ENCODE peak calls at places on chromosomes 1 and 21, in nine cellular contexts. One of them, this sample, is unnamed.

GRCh38 chr1:184854456-184855180 is 100.0 kb upstream of the EDEM3 start:
- DNase-seq in GM12878: no peak
- DNase-seq in breast epithelium: no peak
- DNase-seq in transverse colon: no peak
- DNase-seq in HCT116: no peak
- DNase-seq in spleen: no peak
- DNase-seq in stomach: no peak
- DNase-seq in prostate gland: no peak
- DNase-seq in K562: no peak
- DNase-seq in this sample: peak

GRCh38 chr21:34276711-34277425 is 86.9 kb upstream of the KCNE2 start:
- DNase-seq in GM12878: peak
- DNase-seq in breast epithelium: no peak
- DNase-seq in transverse colon: no peak
- DNase-seq in HCT116: no peak
- DNase-seq in spleen: no peak
- DNase-seq in stomach: no peak
- DNase-seq in prostate gland: no peak
- DNase-seq in K562: no peak
- DNase-seq in this sample: no peak

GRCh38 chr1:154502066-154502741 is at the start of the genes SHE and TDRD10:
- DNase-seq in GM12878: no peak
- DNase-seq in breast epithelium: no peak
- DNase-seq in transverse colon: peak
- DNase-seq in HCT116: no peak
- DNase-seq in spleen: peak
- DNase-seq in stomach: no peak
- DNase-seq in prostate gland: no peak
- DNase-seq in K562: no peak
- DNase-seq in this sample: no peak

GRCh38 chr1:156401681-156402081 is 32.7 kb downstream of the RHBG start:
- DNase-seq in GM12878: no peak
- DNase-seq in breast epithelium: no peak
- DNase-seq in transverse colon: no peak
- DNase-seq in HCT116: no peak
- DNase-seq in spleen: no peak
- DNase-seq in stomach: no peak
- DNase-seq in prostate gland: no peak
- DNase-seq in K562: no peak
- DNase-seq in this sample: no peak

GRCh38 chr1:26789953-26790352 is 2.2 kb downstream of the PIGV start:
- DNase-seq in GM12878: no peak
- DNase-seq in breast epithelium: no peak
- DNase-seq in transverse colon: no peak
- DNase-seq in HCT116: no peak
- DNase-seq in spleen: no peak
- DNase-seq in stomach: no peak
- DNase-seq in prostate gland: no peak
- DNase-seq in K562: no peak
- DNase-seq in this sample: no peak

GRCh38 chr1:77906146-77906545 is 17.7 kb downstream of the NEXN start:
- DNase-seq in GM12878: no peak
- DNase-seq in breast epithelium: no peak
- DNase-seq in transverse colon: no peak
- DNase-seq in HCT116: no peak
- DNase-seq in spleen: no peak
- DNase-seq in stomach: no peak
- DNase-seq in prostate gland: no peak
- DNase-seq in K562: no peak
- DNase-seq in this sample: no peak

GRCh38 chr1:164581762-164582161 is 22.8 kb downstream of the PBX1 start:
- DNase-seq in GM12878: no peak
- DNase-seq in breast epithelium: no peak
- DNase-seq in transverse colon: no peak
- DNase-seq in HCT116: no peak
- DNase-seq in spleen: no peak
- DNase-seq in stomach: no peak
- DNase-seq in prostate gland: no peak
- DNase-seq in K562: no peak
- DNase-seq in this sample: no peak

GRCh38 chr1:43711049-43711448 is 3.7 kb downstream of the ST3GAL3 start:
- DNase-seq in GM12878: no peak
- DNase-seq in breast epithelium: no peak
- DNase-seq in transverse colon: no peak
- DNase-seq in HCT116: no peak
- DNase-seq in spleen: no peak
- DNase-seq in stomach: no peak
- DNase-seq in prostate gland: no peak
- DNase-seq in K562: no peak
- DNase-seq in this sample: no peak

GRCh38 chr1:109649380-109649987 is 6.4 kb upstream of the GSTM4 start:
- DNase-seq in GM12878: no peak
- DNase-seq in breast epithelium: no peak
- DNase-seq in transverse colon: no peak
- DNase-seq in HCT116: peak
- DNase-seq in spleen: no peak
- DNase-seq in stomach: no peak
- DNase-seq in prostate gland: no peak
- DNase-seq in K562: peak
- DNase-seq in this sample: no peak

GRCh38 chr1:37477198-37477931 is 3.0 kb downstream of the ZC3H12A start:
- DNase-seq in GM12878: peak
- DNase-seq in breast epithelium: peak
- DNase-seq in transverse colon: peak
- DNase-seq in HCT116: no peak
- DNase-seq in spleen: peak
- DNase-seq in stomach: peak
- DNase-seq in prostate gland: no peak
- DNase-seq in K562: peak
- DNase-seq in this sample: peak

GRCh38 chr1:9230869-9231533 is 3.6 kb upstream of the H6PD start:
- DNase-seq in GM12878: no peak
- DNase-seq in breast epithelium: no peak
- DNase-seq in transverse colon: no peak
- DNase-seq in HCT116: no peak
- DNase-seq in spleen: peak
- DNase-seq in stomach: no peak
- DNase-seq in prostate gland: no peak
- DNase-seq in K562: no peak
- DNase-seq in this sample: no peak

GRCh38 chr1:234699795-234700665 is 90.1 kb upstream of the IRF2BP2 start:
- DNase-seq in GM12878: peak
- DNase-seq in breast epithelium: no peak
- DNase-seq in transverse colon: no peak
- DNase-seq in HCT116: peak
- DNase-seq in spleen: no peak
- DNase-seq in stomach: no peak
- DNase-seq in prostate gland: peak
- DNase-seq in K562: peak
- DNase-seq in this sample: no peak

GRCh38 chr1:184507604-184508289 is 120.9 kb downstream of the C1orf21 start:
- DNase-seq in GM12878: no peak
- DNase-seq in breast epithelium: no peak
- DNase-seq in transverse colon: no peak
- DNase-seq in HCT116: no peak
- DNase-seq in spleen: no peak
- DNase-seq in stomach: no peak
- DNase-seq in prostate gland: no peak
- DNase-seq in K562: no peak
- DNase-seq in this sample: no peak

GRCh38 chr1:223208164-223209075 is 65.4 kb upstream of the TLR5 start:
- DNase-seq in GM12878: no peak
- DNase-seq in breast epithelium: no peak
- DNase-seq in transverse colon: no peak
- DNase-seq in HCT116: no peak
- DNase-seq in spleen: no peak
- DNase-seq in stomach: no peak
- DNase-seq in prostate gland: no peak
- DNase-seq in K562: no peak
- DNase-seq in this sample: no peak

GRCh38 chr21:34935452-34935851 is 113.7 kb downstream of the RUNX1 start:
- DNase-seq in GM12878: no peak
- DNase-seq in breast epithelium: no peak
- DNase-seq in transverse colon: no peak
- DNase-seq in HCT116: no peak
- DNase-seq in spleen: no peak
- DNase-seq in stomach: no peak
- DNase-seq in prostate gland: no peak
- DNase-seq in K562: no peak
- DNase-seq in this sample: no peak

GRCh38 chr1:118117521-118117920 is 67.5 kb downstream of the SPAG17 start:
- DNase-seq in GM12878: no peak
- DNase-seq in breast epithelium: no peak
- DNase-seq in transverse colon: no peak
- DNase-seq in HCT116: no peak
- DNase-seq in spleen: no peak
- DNase-seq in stomach: no peak
- DNase-seq in prostate gland: no peak
- DNase-seq in K562: no peak
- DNase-seq in this sample: no peak

GRCh38 chr1:65527672-65528071 is 107.2 kb downstream of the LEPR start:
- DNase-seq in GM12878: no peak
- DNase-seq in breast epithelium: no peak
- DNase-seq in transverse colon: no peak
- DNase-seq in HCT116: no peak
- DNase-seq in spleen: no peak
- DNase-seq in stomach: no peak
- DNase-seq in prostate gland: no peak
- DNase-seq in K562: peak
- DNase-seq in this sample: no peak

GRCh38 chr21:36784942-36785341 is 86.0 kb downstream of the SIM2 start:
- DNase-seq in GM12878: no peak
- DNase-seq in breast epithelium: no peak
- DNase-seq in transverse colon: no peak
- DNase-seq in HCT116: no peak
- DNase-seq in spleen: no peak
- DNase-seq in stomach: no peak
- DNase-seq in prostate gland: peak
- DNase-seq in K562: no peak
- DNase-seq in this sample: no peak

GRCh38 chr1:43345119-43345518 is 7.5 kb downstream of the MPL start:
- DNase-seq in GM12878: no peak
- DNase-seq in breast epithelium: no peak
- DNase-seq in transverse colon: peak
- DNase-seq in HCT116: no peak
- DNase-seq in spleen: no peak
- DNase-seq in stomach: no peak
- DNase-seq in prostate gland: no peak
- DNase-seq in K562: peak
- DNase-seq in this sample: no peak

GRCh38 chr1:18693256-18694098 is 62.8 kb downstream of the PAX7 start:
- DNase-seq in GM12878: no peak
- DNase-seq in breast epithelium: no peak
- DNase-seq in transverse colon: no peak
- DNase-seq in HCT116: no peak
- DNase-seq in spleen: no peak
- DNase-seq in stomach: no peak
- DNase-seq in prostate gland: no peak
- DNase-seq in K562: peak
- DNase-seq in this sample: no peak

GRCh38 chr1:193338194-193338593 is 151.8 kb upstream of the B3GALT2 start:
- DNase-seq in GM12878: no peak
- DNase-seq in breast epithelium: no peak
- DNase-seq in transverse colon: no peak
- DNase-seq in HCT116: no peak
- DNase-seq in spleen: no peak
- DNase-seq in stomach: no peak
- DNase-seq in prostate gland: no peak
- DNase-seq in K562: no peak
- DNase-seq in this sample: no peak
- TF ChIP-seq CTCF in GM12878: peak
- TF ChIP-seq CTCF in breast epithelium: no peak
- TF ChIP-seq CTCF in transverse colon: no peak
- TF ChIP-seq CTCF in HCT116: no peak
- TF ChIP-seq CTCF in spleen: no peak
- TF ChIP-seq CTCF in stomach: no peak
- TF ChIP-seq CTCF in prostate gland: peak
- TF ChIP-seq CTCF in K562: no peak
- TF ChIP-seq CTCF in this sample: no peak

GRCh38 chr1:55669308-55669707 is 454.1 kb upstream of the USP24 start:
- DNase-seq in GM12878: no peak
- DNase-seq in breast epithelium: no peak
- DNase-seq in transverse colon: no peak
- DNase-seq in HCT116: no peak
- DNase-seq in spleen: no peak
- DNase-seq in stomach: no peak
- DNase-seq in prostate gland: no peak
- DNase-seq in K562: no peak
- DNase-seq in this sample: no peak
- H3K27ac ChIP-seq in GM12878: no peak
- H3K27ac ChIP-seq in breast epithelium: no peak
- H3K27ac ChIP-seq in transverse colon: peak
- H3K27ac ChIP-seq in HCT116: no peak
- H3K27ac ChIP-seq in spleen: no peak
- H3K27ac ChIP-seq in stomach: no peak
- H3K27ac ChIP-seq in prostate gland: no peak
- H3K27ac ChIP-seq in K562: no peak
- H3K27ac ChIP-seq in this sample: no peak

DNA sequence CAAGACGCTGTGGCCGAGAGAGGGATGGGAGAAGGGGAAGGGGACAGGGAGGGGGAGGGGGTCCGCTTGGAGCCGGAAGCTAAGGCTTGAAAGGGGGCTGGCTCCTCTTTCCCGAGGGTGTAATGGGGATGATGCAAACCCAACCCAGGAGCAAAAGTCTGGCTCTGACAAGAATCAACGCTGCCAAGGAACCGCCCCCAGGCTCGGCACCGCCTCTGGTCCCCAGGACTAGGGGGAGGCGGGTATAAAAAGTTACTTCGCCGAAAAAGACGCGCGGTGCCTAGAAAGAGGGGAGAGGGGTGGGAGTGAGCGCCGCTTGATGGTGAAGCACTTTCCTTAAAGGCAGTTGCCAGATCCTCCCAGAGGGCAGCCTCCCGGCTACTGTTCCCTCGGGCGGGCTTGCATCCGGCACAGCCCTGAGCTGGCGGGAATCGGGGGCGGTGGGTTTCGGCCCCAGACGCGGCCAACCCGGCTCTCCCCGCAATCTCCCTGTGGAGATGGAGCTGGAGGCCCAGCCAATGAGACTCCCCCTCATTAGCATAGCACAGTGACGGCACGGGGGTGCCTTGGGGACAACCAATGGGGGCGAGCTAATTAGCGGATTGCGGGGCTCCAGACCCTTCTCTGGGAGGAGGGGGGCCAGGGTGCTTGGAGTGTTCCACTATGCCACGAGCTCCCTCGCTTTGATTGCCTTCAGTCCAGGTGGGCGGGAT is at the start of gene KCNT2:
- DNase-seq in GM12878: no peak
- DNase-seq in breast epithelium: no peak
- DNase-seq in transverse colon: peak
- DNase-seq in HCT116: no peak
- DNase-seq in spleen: peak
- DNase-seq in stomach: peak
- DNase-seq in prostate gland: peak
- DNase-seq in K562: peak
- DNase-seq in this sample: no peak
- TF ChIP-seq POLR2AphosphoS5 in GM12878: no peak
- TF ChIP-seq POLR2AphosphoS5 in breast epithelium: no peak
- TF ChIP-seq POLR2AphosphoS5 in transverse colon: no peak
- TF ChIP-seq POLR2AphosphoS5 in HCT116: no peak
- TF ChIP-seq POLR2AphosphoS5 in spleen: peak
- TF ChIP-seq POLR2AphosphoS5 in stomach: no peak
- TF ChIP-seq POLR2AphosphoS5 in prostate gland: no peak
- TF ChIP-seq POLR2AphosphoS5 in K562: no peak
- TF ChIP-seq POLR2AphosphoS5 in this sample: no peak

GRCh38 chr1:5959667-5960230 is 32.5 kb downstream of the NPHP4 start:
- DNase-seq in GM12878: no peak
- DNase-seq in breast epithelium: no peak
- DNase-seq in transverse colon: no peak
- DNase-seq in HCT116: no peak
- DNase-seq in spleen: no peak
- DNase-seq in stomach: no peak
- DNase-seq in prostate gland: no peak
- DNase-seq in K562: no peak
- DNase-seq in this sample: no peak
- TF ChIP-seq CTCF in GM12878: no peak
- TF ChIP-seq CTCF in breast epithelium: no peak
- TF ChIP-seq CTCF in transverse colon: no peak
- TF ChIP-seq CTCF in HCT116: no peak
- TF ChIP-seq CTCF in spleen: no peak
- TF ChIP-seq CTCF in stomach: no peak
- TF ChIP-seq CTCF in prostate gland: no peak
- TF ChIP-seq CTCF in K562: no peak
- TF ChIP-seq CTCF in this sample: no peak